ENCODE peak calls at places on chromosomes 6 and 20, in ten cellular contexts. D is caudate nucleus; Y is psoas muscle; M is dermis blood vessel endothelial cell; V is stimulated activated CD8-positive, alpha-beta memory T cell treated with anti-CD3 and anti-CD28 coated beads, Interleukin-2, amount 100 ng/mL, for 48 hours; Q is activated naive CD4-positive, alpha-beta T cell treated with Interleukin-2 at 50 U/mL for 16 hours; R is stimulated activated CD4-positive, alpha-beta T cell treated with anti-CD3 and anti-CD28 coated beads, Interleukin-4, amount 100 ng/mL, for 1 hour; H is pulmonary artery endothelial cell; C is iris pigment epithelial cell; O is NCI-H1105 treated with DMSO at 0.1 percent for 48 hours. I is an unnamed sample.
A peak's percentile ranks its signal among the peaks of the same experiment; 100 is the strongest.

GRCh38 chr20:36607586-36608387 is 2.2 kb downstream of the RAB5IF start:
- DNase-seq in Q (no peak), R (no peak), H (no peak), Y (no peak), V (no peak), C (peak; percentile 11), M (peak; percentile 19), O (no peak), D (no peak), I (no peak)

GRCh38 chr6:83442752-83443151 is 11.9 kb upstream of the ME1 start:
- DNase-seq in D (no peak), C (peak; percentile 81), Q (no peak), V (no peak), R (no peak), M (no peak), Y (no peak), H (no peak), O (no peak), I (peak; percentile 59)

GRCh38 chr6:35500782-35501181 is 3.9 kb upstream of the TEAD3 start:
- DNase-seq in Y (no peak), R (no peak), H (no peak), C (peak; percentile 29), M (no peak), V (no peak), Q (no peak), D (no peak), O (no peak), I (peak; percentile 78)

GRCh38 chr6:116030745-116031144 is 29.9 kb downstream of the FRK start:
- DNase-seq in Q (no peak), M (no peak), R (no peak), H (no peak), C (no peak), V (no peak), Y (no peak), O (no peak), D (no peak), I (no peak)

GRCh38 chr6:43668151-43669028 is 19.2 kb downstream of the MRPS18A start:
- DNase-seq in R (peak; percentile 56), Y (peak; percentile 74), H (no peak), C (peak; percentile 46), D (no peak), O (peak; percentile 68), Q (peak; percentile 39), V (peak; percentile 27), M (peak; percentile 79), I (peak; percentile 49)

GRCh38 chr6:55445648-55446204 is 118.5 kb downstream of the GFRAL start:
- DNase-seq in M (peak; percentile 63), V (no peak), O (peak; percentile 31), H (no peak), Q (no peak), D (no peak), C (peak; percentile 52), Y (no peak), R (no peak), I (peak; percentile 36)

GRCh38 chr20:48697845-48698491 is 129.8 kb downstream of the PREX1 start:
- DNase-seq in C (peak; percentile 81), O (peak; percentile 84), Y (peak; percentile 72), R (no peak), H (no peak), Q (no peak), M (peak; percentile 67), V (no peak), D (no peak), I (peak; percentile 48)

GRCh38 chr6:33927551-33927950 is 123.7 kb upstream of the MLN start:
- DNase-seq in Q (no peak), H (no peak), V (no peak), D (no peak), Y (no peak), O (no peak), R (no peak), M (no peak), C (peak; percentile 71), I (peak; percentile 72)

GRCh38 chr6:122839477-122839876 is 50.4 kb downstream of the SMPDL3A start:
- DNase-seq in H (peak; percentile 4), D (peak; percentile 22), V (peak; percentile 12), O (peak; percentile 60), R (peak; percentile 16), M (peak; percentile 72), Q (peak; percentile 21), Y (no peak), C (peak; percentile 54), I (peak; percentile 51)

GRCh38 chr6:26243132-26243531 is 121.9 kb upstream of the BTN3A2 start:
- DNase-seq in R (no peak), Q (no peak), D (no peak), H (no peak), C (no peak), O (no peak), V (no peak), Y (no peak), M (no peak), I (no peak)

GRCh38 chr20:11676618-11677289 is 240.9 kb upstream of the BTBD3 start:
- DNase-seq in M (peak; percentile 77), R (peak; percentile 4), Y (peak; percentile 26), H (peak; percentile 19), C (peak; percentile 55), V (peak; percentile 8), Q (no peak), O (peak; percentile 66), D (peak; percentile 19), I (peak; percentile 42)

GRCh38 chr6:113690957-113691656 is 166.0 kb upstream of the MARCKS start:
- DNase-seq in C (no peak), H (no peak), Y (no peak), R (no peak), Q (no peak), V (no peak), M (no peak), D (no peak), O (no peak), I (no peak)

GRCh38 chr6:3414704-3415453 is 42.0 kb downstream of the SLC22A23 start:
- DNase-seq in C (peak; percentile 94), M (no peak), R (no peak), O (no peak), D (no peak), Q (no peak), Y (no peak), H (no peak), V (no peak), I (no peak)

GRCh38 chr6:71204741-71205140 is 83.9 kb upstream of the OGFRL1 start:
- DNase-seq in V (no peak), Q (no peak), D (no peak), H (no peak), M (no peak), Y (no peak), O (no peak), R (no peak), C (no peak), I (no peak)

GRCh38 chr6:5078121-5078695 is 6.9 kb upstream of the PPP1R3G start:
- DNase-seq in Q (no peak), Y (no peak), D (no peak), H (no peak), R (no peak), O (no peak), M (peak; percentile 62), V (no peak), C (peak; percentile 41), I (no peak)

GRCh38 chr6:149830731-149831379 is 33.3 kb downstream of the LRP11 start:
- DNase-seq in Q (no peak), M (no peak), C (peak; percentile 45), R (no peak), H (no peak), V (no peak), O (no peak), Y (no peak), D (no peak), I (peak; percentile 70)

GRCh38 chr6:85920782-85921181 is 278.1 kb upstream of the SYNCRIP start:
- DNase-seq in O (peak; percentile 49), H (no peak), R (no peak), Q (no peak), M (no peak), D (no peak), C (no peak), V (no peak), Y (no peak), I (no peak)

GRCh38 chr20:3235661-3236324 is 3.2 kb downstream of the SLC4A11 start:
- DNase-seq in D (no peak), M (peak; percentile 41), O (no peak), H (no peak), R (no peak), Q (no peak), C (no peak), V (no peak), Y (no peak), I (peak; percentile 76)

GRCh38 chr6:41577865-41578713 is 31.9 kb downstream of the FOXP4 start:
- DNase-seq in Y (no peak), M (peak; percentile 35), O (no peak), H (no peak), V (no peak), Q (no peak), D (no peak), C (peak; percentile 52), R (no peak), I (peak; percentile 26)

GRCh38 chr6:144384427-144384826 is 99.3 kb downstream of the UTRN start:
- DNase-seq in D (no peak), R (no peak), Q (no peak), Y (no peak), V (no peak), H (no peak), O (no peak), M (no peak), C (no peak), I (no peak)

GRCh38 chr6:71139249-71139648 is 149.4 kb upstream of the OGFRL1 start:
- DNase-seq in Y (no peak), C (peak; percentile 36), O (no peak), M (no peak), R (no peak), V (no peak), Q (no peak), H (no peak), D (no peak), I (peak; percentile 82)

GRCh38 chr20:7879883-7880282 is 60.4 kb downstream of the HAO1 start:
- DNase-seq in Q (no peak), H (no peak), M (no peak), D (no peak), R (no peak), Y (no peak), V (no peak), O (no peak), C (peak; percentile 83), I (peak; percentile 49)

GRCh38 chr20:52454660-52455059 is 263.1 kb upstream of the ZFP64 start:
- DNase-seq in Y (no peak), Q (no peak), R (no peak), D (no peak), V (no peak), H (no peak), M (no peak), O (no peak), C (peak; percentile 31), I (peak; percentile 73)

GRCh38 chr20:41182296-41183212 is 45.2 kb downstream of the PLCG1 start:
- DNase-seq in R (no peak), C (no peak), O (no peak), H (no peak), Y (no peak), M (no peak), D (no peak), V (no peak), Q (no peak), I (no peak)

I was measured in LHCN-M2.